ENCODE peak calls at places on chromosome 7, in four cellular contexts. U is Panc1, C is GM23338, D is kidney. S is an unnamed sample. For H3K4me1, the result is how much of the 10 kb centered on the place peaks cover.

GRCh38 chr7:94274828-94275227 is 119.9 kb upstream of the COL1A2 start:
- DNase-seq in D (no peak), U (no peak), C (no peak), S (no peak)

GRCh38 chr7:17139081-17139480 is 159.4 kb upstream of the AHR start:
- DNase-seq in U (no peak), D (no peak), C (no peak), S (no peak)

GRCh38 chr7:80611779-80612178 is 26.7 kb upstream of the CD36 start:
- DNase-seq in C (no peak), D (peak), U (no peak), S (no peak)

GRCh38 chr7:132942721-132943120 is 139.2 kb downstream of the CHCHD3 start:
- DNase-seq in C (no peak), U (no peak), D (no peak), S (no peak)

GRCh38 chr7:42980514-42980913 is 48.3 kb downstream of the MRPL32 start:
- DNase-seq in D (no peak), U (no peak), C (no peak), S (no peak)

GRCh38 chr7:2967238-2967637 is 76.4 kb downstream of the CARD11 start:
- DNase-seq in D (peak), C (no peak), U (no peak), S (no peak)

GRCh38 chr7:138746073-138746472 is 44.9 kb upstream of the SVOPL start:
- DNase-seq in U (no peak), C (no peak), D (no peak), S (no peak)

GRCh38 chr7:134865001-134865845 is 85.8 kb downstream of the CALD1 start:
- DNase-seq in D (no peak), C (peak), U (no peak), S (no peak)

GRCh38 chr7:51640851-51641250 is 324.2 kb upstream of the COBL start:
- DNase-seq in C (no peak), U (no peak), D (no peak), S (no peak)

GRCh38 chr7:43637114-43637806 is 54.4 kb downstream of the STK17A start:
- DNase-seq in U (no peak), D (no peak), C (no peak), S (no peak)

GRCh38 chr7:141533149-141533949 is 17.9 kb upstream of the AGK start:
- DNase-seq in U (peak), C (peak), D (no peak), S (peak)

GRCh38 chr7:117113871-117114270 is 160.6 kb downstream of the ST7 start:
- DNase-seq in C (no peak), D (no peak), U (no peak), S (no peak)
- H3K4me3 ChIP-seq in C (no peak), D (no peak), U (no peak), S (no peak)

GRCh38 chr7:143495806-143496672 is 18.4 kb downstream of the TAS2R41 start:
- DNase-seq in U (no peak), D (no peak), C (no peak), S (no peak)
- H3K4me1 ChIP-seq in U (under half), D (under half), C (under half), S (under half)

GRCh38 chr7:101128040-101128834 is 1.3 kb downstream of the SERPINE1 start:
- DNase-seq in C (no peak), D (no peak), U (no peak), S (no peak)
- H3K4me3 ChIP-seq in C (no peak), D (peak), U (peak), S (no peak)

GRCh38 chr7:1189986-1190772 is 30.2 kb upstream of the ZFAND2A start:
- DNase-seq in U (no peak), C (no peak), D (no peak), S (no peak)
- H3K4me1 ChIP-seq in U (under half), C (under half), D (under half), S (under half)

GRCh38 chr7:151243045-151243349 is 5.5 kb downstream of the SMARCD3 start:
- DNase-seq in U (no peak), D (no peak), C (no peak), S (no peak)
- H3K4me3 ChIP-seq in U (no peak), D (no peak), C (no peak), S (no peak)

GRCh38 chr7:126696236-126696635 is 556.5 kb downstream of the GRM8 start:
- DNase-seq in U (no peak), D (no peak), C (no peak), S (no peak)

GRCh38 chr7:126698909-126699308 is 553.8 kb downstream of the GRM8 start:
- DNase-seq in D (no peak), U (no peak), C (no peak), S (no peak)

GRCh38 chr7:126698446-126698845 is 554.3 kb downstream of the GRM8 start:
- DNase-seq in D (no peak), C (no peak), U (no peak), S (no peak)

GRCh38 chr7:126699707-126700106 is 553.0 kb downstream of the GRM8 start:
- DNase-seq in C (no peak), U (no peak), D (no peak), S (no peak)

GRCh38 chr7:126696639-126697038 is 556.1 kb downstream of the GRM8 start:
- DNase-seq in D (no peak), C (no peak), U (no peak), S (no peak)
- H3K4me1 ChIP-seq in D (under half), C (under half), U (under half), S (under half)